ENCODE peak calls at places on chromosomes 1 and 21, in ten cellular contexts. N is endothelial cell, P is cardiac muscle cell, O is astrocyte of the spinal cord, R is choroid plexus epithelial cell, W is HFFc6, I is MM.1S, E is mucosa of descending colon, A is heart left ventricle, G is kidney epithelial cell. V is an unnamed sample.
A peak's percentile ranks its signal among the peaks of the same experiment; 100 is the strongest.

GRCh38 chr1:30489737-30490389 is 233.5 kb downstream of the MATN1 start:
- DNase-seq in N (no peak), P (no peak), O (no peak), R (no peak), W (no peak), I (no peak), E (no peak), A (no peak), G (no peak), V (no peak)

GRCh38 chr1:47951026-47951425 is 46.2 kb downstream of the TRABD2B start:
- DNase-seq in N (no peak), P (no peak), O (no peak), R (no peak), W (no peak), I (no peak), E (no peak), A (no peak), G (no peak), V (no peak)

GRCh38 chr1:86758570-86758969 is 54.2 kb downstream of the SH3GLB1 start:
- DNase-seq in N (no peak), P (no peak), O (no peak), R (no peak), W (no peak), I (no peak), E (peak; percentile 83), A (no peak), G (no peak), V (no peak)

GRCh38 chr1:87389546-87389945 is 60.9 kb downstream of the LMO4 start:
- DNase-seq in N (no peak), P (no peak), O (no peak), R (no peak), W (no peak), I (no peak), E (no peak), A (no peak), G (no peak), V (no peak)

GRCh38 chr21:26077523-26077922 is 93.0 kb downstream of the APP start:
- DNase-seq in N (no peak), P (peak; percentile 58), O (no peak), R (no peak), W (no peak), I (no peak), E (no peak), A (no peak), G (no peak), V (no peak)

GRCh38 chr1:54551891-54552290 is 3.9 kb downstream of the ACOT11 start:
- DNase-seq in N (no peak), P (no peak), O (no peak), R (no peak), W (no peak), I (no peak), E (no peak), A (no peak), G (no peak), V (no peak)

GRCh38 chr1:246215505-246215893 is 291.6 kb downstream of the SMYD3 start:
- DNase-seq in N (no peak), P (no peak), O (no peak), R (no peak), W (no peak), I (no peak), E (no peak), A (no peak), G (no peak), V (no peak)

GRCh38 chr1:3061566-3061965 is 7.4 kb upstream of the PRDM16 start:
- DNase-seq in N (no peak), P (no peak), O (no peak), R (no peak), W (no peak), I (no peak), E (no peak), A (no peak), G (no peak), V (no peak)

GRCh38 chr1:93620169-93620840 is 61.3 kb downstream of the BCAR3 start:
- DNase-seq in N (no peak), P (no peak), O (peak; percentile 13), R (no peak), W (peak; percentile 44), I (no peak), E (peak; percentile 21), A (no peak), G (no peak), V (no peak)

GRCh38 chr1:109089242-109090015 is 1.1 kb upstream of the TMEM167B start:
- DNase-seq in N (peak; percentile 72), P (peak; percentile 80), O (peak; percentile 65), R (no peak), W (peak; percentile 77), I (peak; percentile 74), E (peak; percentile 86), A (peak; percentile 65), G (no peak), V (peak; percentile 53)

GRCh38 chr1:91805343-91805801 is 80.6 kb downstream of the TGFBR3 start:
- DNase-seq in N (no peak), P (no peak), O (peak; percentile 30), R (no peak), W (no peak), I (no peak), E (no peak), A (no peak), G (no peak), V (no peak)

DNA sequence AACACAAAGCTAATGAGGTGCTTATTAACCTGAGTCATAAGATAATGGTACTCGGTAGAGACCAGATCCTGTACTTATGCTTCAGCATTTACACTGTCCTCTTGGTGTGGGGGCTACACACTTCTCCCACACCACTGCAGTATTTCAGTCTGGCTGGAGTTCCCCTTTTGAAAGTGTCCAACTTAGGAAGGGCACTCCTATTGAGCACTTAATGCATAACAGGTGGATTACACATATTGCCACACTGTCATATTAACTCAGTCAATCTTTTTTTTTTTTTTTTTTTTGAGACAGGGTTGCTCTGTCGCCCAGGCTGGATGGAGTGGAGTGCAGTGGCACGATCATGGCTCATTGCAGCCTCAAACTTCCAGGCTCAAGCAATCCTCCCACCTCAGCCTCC is 1.5 kb downstream of the GPATCH4 start:
- DNase-seq in N (no peak), P (no peak), O (no peak), R (no peak), W (no peak), I (peak; percentile 87), E (no peak), A (no peak), G (no peak), V (no peak)
- TF ChIP-seq CTCF in N (peak; percentile 30), P (no peak), O (no peak), R (no peak), W (peak; percentile 47), I (peak; percentile 53), E (no peak), A (no peak), G (no peak), V (no peak)

DNA sequence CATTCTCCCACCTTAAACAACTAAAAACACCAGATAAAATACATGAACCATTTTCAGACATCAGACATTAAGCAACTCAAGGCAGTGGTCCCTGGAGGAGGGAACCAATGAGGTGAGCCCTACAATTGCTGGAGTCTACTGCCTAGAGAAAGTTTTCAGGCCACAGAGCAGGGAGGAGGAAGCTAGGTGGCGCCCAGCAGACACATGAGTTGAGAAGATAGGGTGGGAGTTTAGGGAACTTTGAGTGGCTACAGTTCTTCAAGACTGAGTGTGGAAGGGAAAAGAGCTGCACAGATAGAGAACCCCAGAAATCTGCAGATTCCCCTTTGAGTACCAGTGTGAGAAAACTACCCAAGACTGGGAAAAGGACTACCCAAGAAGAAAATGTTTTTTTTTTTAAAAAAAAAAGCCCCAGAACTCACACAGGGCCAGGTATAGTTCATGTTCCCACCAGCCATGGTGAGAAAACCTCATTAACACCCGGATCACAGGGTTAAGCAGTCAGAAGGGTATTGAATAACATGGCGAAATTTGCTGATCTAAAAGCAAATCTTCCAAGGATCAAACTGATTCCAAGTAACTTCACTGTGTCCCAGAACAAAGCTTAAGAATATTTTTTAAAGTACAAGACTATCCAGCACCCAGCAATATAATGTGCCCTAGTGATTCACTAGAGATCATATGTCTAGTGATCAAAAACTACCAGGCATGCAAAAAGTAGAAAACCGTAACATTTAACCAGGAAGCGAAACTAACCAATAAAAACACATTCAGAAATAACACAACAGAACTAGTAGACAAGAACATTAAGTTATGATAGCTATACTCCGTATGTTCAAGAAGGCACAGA is 12.0 kb downstream of the ALDH9A1 start:
- DNase-seq in N (no peak), P (no peak), O (no peak), R (no peak), W (no peak), I (no peak), E (no peak), A (no peak), G (no peak), V (peak; percentile 27)
- TF ChIP-seq CTCF in N (no peak), P (peak; percentile 16), O (peak; percentile 15), R (peak; percentile 42), W (peak; percentile 26), I (no peak), E (no peak), A (no peak), G (peak; percentile 13), V (peak; percentile 35)

GRCh38 chr1:11448375-11449085 is 30.4 kb upstream of the DISP3 start:
- DNase-seq in N (no peak), P (peak; percentile 15), O (no peak), R (no peak), W (no peak), I (no peak), E (no peak), A (no peak), G (no peak), V (no peak)

GRCh38 chr1:11444907-11445306 is 34.0 kb upstream of the DISP3 start:
- DNase-seq in N (no peak), P (no peak), O (no peak), R (no peak), W (no peak), I (no peak), E (no peak), A (no peak), G (no peak), V (no peak)

GRCh38 chr1:11453742-11454442 is 25.1 kb upstream of the DISP3 start:
- DNase-seq in N (no peak), P (no peak), O (no peak), R (no peak), W (no peak), I (no peak), E (no peak), A (no peak), G (no peak), V (no peak)

GRCh38 chr1:11447903-11448302 is 31.1 kb upstream of the DISP3 start:
- DNase-seq in N (no peak), P (no peak), O (no peak), R (no peak), W (no peak), I (no peak), E (no peak), A (no peak), G (no peak), V (no peak)

DNA sequence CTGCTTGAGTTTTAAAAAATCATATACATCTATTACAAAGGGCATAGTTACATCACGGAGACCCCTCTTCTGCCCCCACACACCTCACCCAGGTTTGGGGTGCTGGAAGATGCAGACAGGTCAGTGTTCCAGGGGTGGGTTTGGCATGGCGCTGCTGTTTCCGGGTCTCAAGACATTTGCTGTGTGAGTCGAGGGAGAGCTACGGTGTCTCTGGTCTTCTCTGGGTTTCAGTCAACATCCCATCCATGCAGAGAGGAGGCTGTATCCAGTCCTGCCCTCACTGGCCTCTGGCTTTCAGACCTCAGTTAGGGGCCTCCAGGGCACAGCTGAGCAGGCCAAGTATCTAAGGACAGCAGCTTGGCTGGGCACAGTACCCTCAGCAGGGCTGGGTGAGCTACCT is 28.6 kb upstream of the DISP3 start:
- DNase-seq in N (no peak), P (no peak), O (no peak), R (no peak), W (no peak), I (no peak), E (no peak), A (no peak), G (no peak), V (no peak)
- TF ChIP-seq CTCF in N (no peak), P (no peak), O (no peak), R (no peak), W (no peak), I (no peak), E (no peak), A (no peak), G (no peak), V (no peak)

GRCh38 chr1:154972213-154972516 is 1.6 kb upstream of the SHC1 start:
- DNase-seq in N (no peak), P (no peak), O (no peak), R (no peak), W (no peak), I (no peak), E (no peak), A (no peak), G (no peak), V (no peak)
- TF ChIP-seq CTCF in N (no peak), P (no peak), O (no peak), R (no peak), W (no peak), I (no peak), E (no peak), A (no peak), G (no peak), V (no peak)

V was measured in GM10248.